ENCODE peak calls at places on chromosomes 3 and 15, in five cellular contexts. X, G, O, Z and Y are unnamed samples. For H3K9me3, the result is how much of the 10 kb centered on the place peaks cover.

GRCh38 chr15:98123834-98124233 is 163.3 kb downstream of the ARRDC4 start:
- DNase-seq in X (no peak), G (no peak), O (no peak), Z (no peak), Y (no peak)

GRCh38 chr15:71385026-71385425 is 269.8 kb downstream of the THSD4 start:
- DNase-seq in O (no peak), G (no peak), Z (peak), X (no peak), Y (no peak)

GRCh38 chr3:195123196-195123805 is 147.7 kb downstream of the XXYLT1 start:
- DNase-seq in G (no peak), O (no peak), X (no peak), Z (no peak), Y (no peak)

GRCh38 chr15:97443101-97443500 is 517.4 kb upstream of the ARRDC4 start:
- DNase-seq in Z (no peak), O (no peak), X (no peak), G (no peak), Y (no peak)

GRCh38 chr3:114764056-114764492 is 383.0 kb downstream of the ZBTB20 start:
- DNase-seq in Z (peak), G (no peak), X (no peak), O (no peak), Y (no peak)

GRCh38 chr15:49134683-49135341 is 20.6 kb downstream of the COPS2 start:
- DNase-seq in O (no peak), Z (no peak), X (no peak), G (no peak), Y (no peak)

GRCh38 chr3:56123487-56123886 is 344.8 kb downstream of the ERC2 start:
- DNase-seq in X (no peak), O (no peak), Z (no peak), G (peak), Y (no peak)

GRCh38 chr3:157667493-157667892 is 164.3 kb upstream of the VEPH1 start:
- DNase-seq in O (no peak), X (no peak), Z (no peak), G (no peak), Y (no peak)

GRCh38 chr15:55858661-55859060 is 115.7 kb upstream of the PRTG start:
- DNase-seq in X (no peak), O (no peak), G (no peak), Z (no peak), Y (no peak)

GRCh38 chr3:55554621-55555020 is 67.5 kb upstream of the WNT5A start:
- DNase-seq in X (no peak), G (peak), O (no peak), Z (no peak), Y (no peak)

GRCh38 chr15:84689858-84690257 is 26.1 kb downstream of the SEC11A start:
- DNase-seq in X (no peak), G (no peak), Z (no peak), O (no peak), Y (no peak)

GRCh38 chr15:70278644-70279043 is 180.9 kb upstream of the TLE3 start:
- DNase-seq in X (no peak), O (no peak), G (no peak), Z (no peak), Y (no peak)

GRCh38 chr3:72800869-72801268 is 47.4 kb downstream of the SHQ1 start:
- DNase-seq in O (no peak), X (no peak), G (no peak), Z (no peak), Y (no peak)

GRCh38 chr3:72129384-72130094 is 344.6 kb upstream of the PROK2 start:
- DNase-seq in X (no peak), O (no peak), Z (no peak), G (no peak), Y (no peak)

GRCh38 chr15:52392008-52392687 is 96.5 kb upstream of the MYO5C start:
- DNase-seq in O (no peak), X (no peak), G (peak), Z (no peak), Y (no peak)

GRCh38 chr15:67120839-67121540 is 55.6 kb downstream of the SMAD3 start:
- DNase-seq in G (no peak), O (peak), Z (peak), X (peak), Y (peak)

GRCh38 chr3:46756642-46757041 is 39.0 kb upstream of the PRSS50 start:
- DNase-seq in O (no peak), Z (no peak), G (no peak), X (no peak), Y (no peak)

GRCh38 chr3:79167651-79168416 is 600.0 kb downstream of the ROBO1 start:
- DNase-seq in O (no peak), X (no peak), Z (no peak), G (no peak), Y (no peak)

GRCh38 chr3:112628038-112628437 is 12.9 kb downstream of the CCDC80 start:
- DNase-seq in X (no peak), G (no peak), O (no peak), Z (no peak), Y (no peak)

GRCh38 chr3:191236635-191237034 is 37.6 kb downstream of the OSTN start:
- DNase-seq in Z (no peak), G (no peak), O (no peak), X (no peak), Y (no peak)

GRCh38 chr3:9169326-9169725 is 80.1 kb downstream of the SRGAP3 start:
- DNase-seq in G (no peak), O (no peak), X (no peak), Z (no peak), Y (no peak)

GRCh38 chr15:69628256-69629093 is 175.9 kb downstream of the RPLP1 start:
- DNase-seq in G (no peak), X (no peak), O (no peak), Z (no peak), Y (no peak)

GRCh38 chr3:113436794-113437193 is 4.5 kb downstream of the CFAP44 start:
- DNase-seq in Z (no peak), G (no peak), O (no peak), X (no peak), Y (no peak)

GRCh38 chr3:156816794-156817741 is 9.1 kb upstream of the LEKR1 start:
- DNase-seq in Z (peak), X (peak), G (peak), O (peak), Y (peak)

GRCh38 chr3:24725514-24726255 is 231.0 kb upstream of the THRB start:
- DNase-seq in X (no peak), Z (no peak), O (no peak), G (no peak), Y (no peak)

GRCh38 chr15:75347222-75348033 is 589 bp downstream of the NEIL1 start:
- DNase-seq in Z (peak), O (peak), X (peak), G (no peak), Y (peak)

GRCh38 chr15:40146037-40146436 is 14.8 kb upstream of the BUB1B start:
- DNase-seq in X (no peak), O (no peak), G (no peak), Z (no peak), Y (no peak)

GRCh38 chr3:11845661-11846060 is 1.0 kb downstream of the TAMM41 start:
- DNase-seq in G (no peak), O (no peak), X (no peak), Z (no peak), Y (no peak)

GRCh38 chr3:102979682-102980378 is 545.0 kb downstream of the ZPLD1 start:
- DNase-seq in X (no peak), O (peak), G (no peak), Z (peak), Y (peak)

GRCh38 chr15:68789921-68790575 is 30.6 kb downstream of the ANP32A start:
- DNase-seq in G (no peak), O (no peak), X (no peak), Z (no peak), Y (no peak)

GRCh38 chr15:33693166-33693830 is 275.0 kb upstream of the CHRM5 start:
- DNase-seq in O (no peak), Z (no peak), X (no peak), G (no peak), Y (no peak)

GRCh38 chr15:100339999-100340398 is 1.8 kb downstream of the ADAMTS17 start:
- DNase-seq in G (no peak), Z (no peak), O (no peak), X (no peak), Y (no peak)

GRCh38 chr3:72341380-72341770 is 506.9 kb downstream of the SHQ1 start:
- DNase-seq in O (no peak), X (no peak), G (no peak), Z (no peak), Y (peak)

GRCh38 chr3:71160800-71161546 is 422.6 kb downstream of the FOXP1 start:
- DNase-seq in X (no peak), O (no peak), G (no peak), Z (no peak), Y (no peak)

GRCh38 chr3:11545186-11545851 is 98.4 kb downstream of the VGLL4 start:
- DNase-seq in O (no peak), G (no peak), X (no peak), Z (no peak), Y (peak)

GRCh38 chr15:89767411-89767915 is 8.7 kb upstream of the MESP2 start:
- DNase-seq in X (no peak), O (no peak), G (no peak), Z (no peak), Y (no peak)

GRCh38 chr15:76512971-76513370 is 176.4 kb downstream of the ISL2 start:
- DNase-seq in O (no peak), Z (no peak), X (no peak), G (no peak), Y (no peak)

GRCh38 chr3:57755368-57756021 is 614 bp upstream of the SLMAP start:
- DNase-seq in X (peak), O (no peak), Z (peak), G (no peak), Y (no peak)

GRCh38 chr3:122961146-122961545 is 66.4 kb downstream of the SEMA5B start:
- DNase-seq in O (no peak), G (no peak), Z (peak), X (no peak), Y (no peak)

GRCh38 chr15:59052915-59053407 is 52.0 kb upstream of the CCNB2 start:
- DNase-seq in O (no peak), X (no peak), Z (no peak), G (no peak), Y (no peak)
- H3K9me3 ChIP-seq in O (under half), X (under half), Z (under half), G (under half), Y (under half)

GRCh38 chr3:176505878-176506621 is 691.2 kb downstream of the TBL1XR1 start:
- DNase-seq in O (no peak), Z (no peak), X (no peak), G (peak), Y (no peak)
- H3K9me3 ChIP-seq in O (under half), Z (under half), X (under half), G (under half), Y (under half)

GRCh38 chr15:25089577-25089976 is 134.8 kb downstream of the SNRPN start:
- DNase-seq in G (no peak), Z (no peak), X (no peak), O (no peak), Y (peak)
- H3K9me3 ChIP-seq in G (under half), Z (under half), X (under half), O (half or more), Y (half or more)

GRCh38 chr3:125072310-125072709 is 16.5 kb upstream of the HEG1 start:
- DNase-seq in Z (no peak), G (no peak), X (no peak), O (no peak), Y (no peak)

GRCh38 chr3:125069968-125070745 is 14.4 kb upstream of the HEG1 start:
- DNase-seq in X (no peak), Z (no peak), O (no peak), G (no peak), Y (no peak)

GRCh38 chr3:125069452-125069851 is 13.7 kb upstream of the HEG1 start:
- DNase-seq in Z (no peak), O (no peak), X (no peak), G (no peak), Y (no peak)

GRCh38 chr3:125067225-125067624 is 11.4 kb upstream of the HEG1 start:
- DNase-seq in G (no peak), X (no peak), O (no peak), Z (no peak), Y (no peak)

GRCh38 chr3:125068265-125068664 is 12.5 kb upstream of the HEG1 start:
- DNase-seq in X (no peak), Z (no peak), O (no peak), G (no peak), Y (no peak)
- H3K9me3 ChIP-seq in X (under half), Z (under half), O (under half), G (under half), Y (under half)

DNA sequence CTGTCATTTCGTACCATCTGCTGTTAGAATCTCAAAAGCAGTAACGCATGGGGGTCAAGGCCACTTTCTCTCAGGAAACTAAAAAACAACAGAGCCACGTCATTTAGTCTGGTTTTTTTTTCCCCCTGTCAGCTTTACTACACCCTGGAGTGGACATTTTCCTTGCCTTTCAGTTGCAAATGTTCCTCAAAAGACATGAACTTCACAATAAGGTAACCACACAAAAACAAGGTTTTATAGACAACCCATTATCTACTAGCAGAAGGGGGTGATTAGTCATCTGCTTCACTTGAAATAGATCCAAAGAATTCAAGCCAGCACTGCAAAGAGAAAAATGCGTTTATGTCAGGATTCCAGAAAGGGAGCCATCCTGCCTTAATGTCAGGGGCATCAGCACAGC is 171.8 kb upstream of the CDIN1 start:
- DNase-seq in O (no peak), X (no peak), G (no peak), Z (no peak), Y (no peak)
- H3K9me3 ChIP-seq in O (under half), X (under half), G (under half), Z (under half), Y (under half)

GRCh38 chr15:62264196-62264595 is 99.1 kb upstream of the C2CD4B start:
- DNase-seq in G (no peak), O (no peak), Z (no peak), X (no peak), Y (no peak)
- H3K9me3 ChIP-seq in G (under half), O (under half), Z (under half), X (under half), Y (under half)

GRCh38 chr3:196803891-196804468 is 63.7 kb upstream of the SENP5 start:
- DNase-seq in G (no peak), X (no peak), Z (no peak), O (no peak), Y (no peak)
- H3K9me3 ChIP-seq in G (under half), X (under half), Z (under half), O (under half), Y (under half)

GRCh38 chr15:95068847-95069518 is 837.6 kb downstream of the MCTP2 start:
- DNase-seq in Z (no peak), G (no peak), X (no peak), O (peak), Y (no peak)
- H3K9me3 ChIP-seq in Z (under half), G (under half), X (under half), O (under half), Y (under half)

GRCh38 chr15:25182098-25182478 is 227.3 kb downstream of the SNRPN start:
- DNase-seq in X (no peak), G (no peak), O (no peak), Z (no peak), Y (peak)
- H3K9me3 ChIP-seq in X (under half), G (half or more), O (under half), Z (under half), Y (under half)